ENCODE peak calls at places on chromosome 17, in six cellular contexts. One of them, this sample, is unnamed.

GRCh38 chr17:3474212-3474611 is 1.6 kb upstream of the ASPA start:
- DNase-seq in HuH-7.5: peak; percentile 87
- DNase-seq in AG04450: no peak
- DNase-seq in SK-MEL-5: peak; percentile 17
- DNase-seq in transverse colon: no peak
- DNase-seq in EL: no peak
- DNase-seq in this sample: peak; percentile 87

GRCh38 chr17:7951143-7951792 is 19.3 kb downstream of the CNTROB start:
- DNase-seq in AG04450: no peak
- DNase-seq in EL: no peak
- DNase-seq in SK-MEL-5: no peak
- DNase-seq in HuH-7.5: no peak
- DNase-seq in transverse colon: no peak
- DNase-seq in this sample: no peak

GRCh38 chr17:77349976-77350830 is 209.4 kb downstream of the SEC14L1 start:
- DNase-seq in EL: peak; percentile 54
- DNase-seq in SK-MEL-5: no peak
- DNase-seq in AG04450: no peak
- DNase-seq in HuH-7.5: no peak
- DNase-seq in transverse colon: no peak
- DNase-seq in this sample: no peak

GRCh38 chr17:57676543-57676942 is 68.6 kb downstream of the CCDC182 start:
- DNase-seq in AG04450: no peak
- DNase-seq in HuH-7.5: no peak
- DNase-seq in transverse colon: no peak
- DNase-seq in SK-MEL-5: no peak
- DNase-seq in EL: no peak
- DNase-seq in this sample: no peak

GRCh38 chr17:62067165-62068145 is 2.4 kb upstream of the MED13 start:
- DNase-seq in transverse colon: no peak
- DNase-seq in SK-MEL-5: no peak
- DNase-seq in HuH-7.5: no peak
- DNase-seq in AG04450: no peak
- DNase-seq in EL: no peak
- DNase-seq in this sample: no peak

GRCh38 chr17:17098426-17099035 is 56.3 kb downstream of the MPRIP start:
- DNase-seq in transverse colon: no peak
- DNase-seq in HuH-7.5: no peak
- DNase-seq in EL: no peak
- DNase-seq in AG04450: no peak
- DNase-seq in SK-MEL-5: no peak
- DNase-seq in this sample: no peak

GRCh38 chr17:40343126-40344119 is 21.1 kb downstream of the GJD3 start:
- DNase-seq in transverse colon: peak; percentile 32
- DNase-seq in AG04450: no peak
- DNase-seq in HuH-7.5: no peak
- DNase-seq in EL: no peak
- DNase-seq in SK-MEL-5: no peak
- DNase-seq in this sample: no peak

GRCh38 chr17:75270966-75271232 is at the start of gene MIF4GD:
- DNase-seq in HuH-7.5: no peak
- DNase-seq in SK-MEL-5: no peak
- DNase-seq in transverse colon: no peak
- DNase-seq in EL: no peak
- DNase-seq in AG04450: no peak
- DNase-seq in this sample: no peak

GRCh38 chr17:41382396-41382795 is 290 bp upstream of the KRT34 start:
- DNase-seq in AG04450: no peak
- DNase-seq in transverse colon: no peak
- DNase-seq in SK-MEL-5: no peak
- DNase-seq in HuH-7.5: no peak
- DNase-seq in EL: peak; percentile 95
- DNase-seq in this sample: no peak

GRCh38 chr17:17120294-17120693 is 78.0 kb downstream of the MPRIP start:
- DNase-seq in EL: no peak
- DNase-seq in AG04450: no peak
- DNase-seq in SK-MEL-5: no peak
- DNase-seq in transverse colon: no peak
- DNase-seq in HuH-7.5: no peak
- DNase-seq in this sample: no peak

GRCh38 chr17:15220785-15221184 is 44.3 kb downstream of the PMP22 start:
- DNase-seq in EL: no peak
- DNase-seq in HuH-7.5: no peak
- DNase-seq in transverse colon: no peak
- DNase-seq in SK-MEL-5: peak; percentile 6
- DNase-seq in AG04450: no peak
- DNase-seq in this sample: no peak

GRCh38 chr17:62670202-62670821 is 42.8 kb downstream of the MRC2 start:
- DNase-seq in AG04450: no peak
- DNase-seq in transverse colon: no peak
- DNase-seq in HuH-7.5: no peak
- DNase-seq in SK-MEL-5: peak; percentile 17
- DNase-seq in EL: no peak
- DNase-seq in this sample: no peak

GRCh38 chr17:1211287-1211686 is 31.5 kb upstream of the ABR start:
- DNase-seq in SK-MEL-5: no peak
- DNase-seq in HuH-7.5: no peak
- DNase-seq in AG04450: no peak
- DNase-seq in EL: no peak
- DNase-seq in transverse colon: no peak
- DNase-seq in this sample: peak; percentile 87

GRCh38 chr17:51373489-51374194 is 113.3 kb downstream of the UTP18 start:
- DNase-seq in EL: no peak
- DNase-seq in SK-MEL-5: no peak
- DNase-seq in AG04450: no peak
- DNase-seq in HuH-7.5: no peak
- DNase-seq in transverse colon: no peak
- DNase-seq in this sample: no peak

This sample was measured in small intestine.